ENCODE peak calls at places on chromosomes 2 and 18, in seven cellular contexts. One of them, this sample, is unnamed.

GRCh38 chr2:113876503-113877387 is 13.1 kb upstream of the ACTR3 start:
- DNase-seq in ovary: no peak
- DNase-seq in A549: no peak
- DNase-seq in upper lobe of left lung: peak; percentile 45
- DNase-seq in HepG2: peak; percentile 98
- DNase-seq in transverse colon: peak; percentile 83
- DNase-seq in suprapubic skin: no peak
- DNase-seq in this sample: no peak

GRCh38 chr2:81068144-81068543 is 763.6 kb upstream of the LRRTM1 start:
- DNase-seq in transverse colon: no peak
- DNase-seq in A549: no peak
- DNase-seq in suprapubic skin: no peak
- DNase-seq in upper lobe of left lung: no peak
- DNase-seq in ovary: no peak
- DNase-seq in HepG2: no peak
- DNase-seq in this sample: no peak

GRCh38 chr2:49940616-49941015 is 786.3 kb upstream of the FSHR start:
- DNase-seq in transverse colon: no peak
- DNase-seq in suprapubic skin: no peak
- DNase-seq in A549: no peak
- DNase-seq in HepG2: no peak
- DNase-seq in ovary: no peak
- DNase-seq in upper lobe of left lung: no peak
- DNase-seq in this sample: no peak

GRCh38 chr18:26504831-26505230 is 43.5 kb downstream of the KCTD1 start:
- DNase-seq in HepG2: no peak
- DNase-seq in transverse colon: no peak
- DNase-seq in suprapubic skin: no peak
- DNase-seq in upper lobe of left lung: no peak
- DNase-seq in A549: no peak
- DNase-seq in ovary: no peak
- DNase-seq in this sample: no peak

GRCh38 chr2:67259581-67260347 is 137.4 kb upstream of the ETAA1 start:
- DNase-seq in upper lobe of left lung: no peak
- DNase-seq in ovary: peak; percentile 19
- DNase-seq in HepG2: no peak
- DNase-seq in suprapubic skin: no peak
- DNase-seq in transverse colon: peak; percentile 22
- DNase-seq in A549: peak; percentile 82
- DNase-seq in this sample: peak; percentile 94

GRCh38 chr18:53644799-53645471 is 579.5 kb downstream of the MBD2 start:
- DNase-seq in suprapubic skin: no peak
- DNase-seq in HepG2: no peak
- DNase-seq in A549: no peak
- DNase-seq in ovary: no peak
- DNase-seq in upper lobe of left lung: no peak
- DNase-seq in transverse colon: no peak
- DNase-seq in this sample: no peak

GRCh38 chr2:217653240-217653639 is 349.6 kb downstream of the TNS1 start:
- DNase-seq in ovary: peak; percentile 57
- DNase-seq in HepG2: no peak
- DNase-seq in suprapubic skin: peak; percentile 84
- DNase-seq in A549: peak; percentile 91
- DNase-seq in upper lobe of left lung: peak; percentile 71
- DNase-seq in transverse colon: peak; percentile 23
- DNase-seq in this sample: peak; percentile 87

GRCh38 chr18:75211002-75211621 is 515 bp downstream of the TSHZ1 start:
- DNase-seq in ovary: peak; percentile 54
- DNase-seq in HepG2: peak; percentile 19
- DNase-seq in suprapubic skin: no peak
- DNase-seq in transverse colon: peak; percentile 21
- DNase-seq in upper lobe of left lung: no peak
- DNase-seq in A549: peak; percentile 3
- DNase-seq in this sample: no peak

GRCh38 chr2:204483497-204484164 is 61.6 kb upstream of the PARD3B start:
- DNase-seq in upper lobe of left lung: no peak
- DNase-seq in transverse colon: no peak
- DNase-seq in A549: no peak
- DNase-seq in ovary: no peak
- DNase-seq in HepG2: peak; percentile 16
- DNase-seq in suprapubic skin: no peak
- DNase-seq in this sample: no peak

GRCh38 chr2:70471129-70471528 is 82.5 kb downstream of the TGFA start:
- DNase-seq in ovary: no peak
- DNase-seq in HepG2: no peak
- DNase-seq in A549: no peak
- DNase-seq in transverse colon: no peak
- DNase-seq in upper lobe of left lung: no peak
- DNase-seq in suprapubic skin: no peak
- DNase-seq in this sample: no peak

GRCh38 chr2:225820828-225821227 is 421.3 kb downstream of the NYAP2 start:
- DNase-seq in ovary: no peak
- DNase-seq in A549: no peak
- DNase-seq in transverse colon: no peak
- DNase-seq in upper lobe of left lung: no peak
- DNase-seq in HepG2: no peak
- DNase-seq in suprapubic skin: no peak
- DNase-seq in this sample: no peak

GRCh38 chr18:79507546-79508480 is 112.1 kb downstream of the NFATC1 start:
- DNase-seq in ovary: peak; percentile 83
- DNase-seq in A549: no peak
- DNase-seq in HepG2: no peak
- DNase-seq in suprapubic skin: peak; percentile 86
- DNase-seq in upper lobe of left lung: peak; percentile 71
- DNase-seq in transverse colon: peak; percentile 60
- DNase-seq in this sample: peak; percentile 95

GRCh38 chr2:2325538-2325937 is 5.5 kb downstream of the MYT1L start:
- DNase-seq in upper lobe of left lung: no peak
- DNase-seq in ovary: no peak
- DNase-seq in suprapubic skin: no peak
- DNase-seq in A549: no peak
- DNase-seq in transverse colon: no peak
- DNase-seq in HepG2: no peak
- DNase-seq in this sample: no peak

GRCh38 chr2:43905388-43905803 is 66.6 kb downstream of the ABCG8 start:
- DNase-seq in A549: no peak
- DNase-seq in ovary: no peak
- DNase-seq in HepG2: no peak
- DNase-seq in transverse colon: no peak
- DNase-seq in suprapubic skin: no peak
- DNase-seq in upper lobe of left lung: no peak
- DNase-seq in this sample: no peak

GRCh38 chr2:189157431-189157830 is 22.1 kb downstream of the COL5A2 start:
- DNase-seq in ovary: no peak
- DNase-seq in suprapubic skin: no peak
- DNase-seq in A549: no peak
- DNase-seq in transverse colon: no peak
- DNase-seq in HepG2: no peak
- DNase-seq in upper lobe of left lung: no peak
- DNase-seq in this sample: no peak

GRCh38 chr2:44295636-44296359 is 20.5 kb downstream of the SLC3A1 start:
- DNase-seq in HepG2: peak; percentile 40
- DNase-seq in transverse colon: no peak
- DNase-seq in ovary: no peak
- DNase-seq in suprapubic skin: no peak
- DNase-seq in A549: peak; percentile 44
- DNase-seq in upper lobe of left lung: no peak
- DNase-seq in this sample: no peak

GRCh38 chr2:161414385-161415040 is 1.6 kb upstream of the TBR1 start:
- DNase-seq in HepG2: peak; percentile 23
- DNase-seq in ovary: peak; percentile 44
- DNase-seq in A549: peak; percentile 47
- DNase-seq in transverse colon: peak; percentile 22
- DNase-seq in upper lobe of left lung: no peak
- DNase-seq in suprapubic skin: no peak
- DNase-seq in this sample: no peak

DNA sequence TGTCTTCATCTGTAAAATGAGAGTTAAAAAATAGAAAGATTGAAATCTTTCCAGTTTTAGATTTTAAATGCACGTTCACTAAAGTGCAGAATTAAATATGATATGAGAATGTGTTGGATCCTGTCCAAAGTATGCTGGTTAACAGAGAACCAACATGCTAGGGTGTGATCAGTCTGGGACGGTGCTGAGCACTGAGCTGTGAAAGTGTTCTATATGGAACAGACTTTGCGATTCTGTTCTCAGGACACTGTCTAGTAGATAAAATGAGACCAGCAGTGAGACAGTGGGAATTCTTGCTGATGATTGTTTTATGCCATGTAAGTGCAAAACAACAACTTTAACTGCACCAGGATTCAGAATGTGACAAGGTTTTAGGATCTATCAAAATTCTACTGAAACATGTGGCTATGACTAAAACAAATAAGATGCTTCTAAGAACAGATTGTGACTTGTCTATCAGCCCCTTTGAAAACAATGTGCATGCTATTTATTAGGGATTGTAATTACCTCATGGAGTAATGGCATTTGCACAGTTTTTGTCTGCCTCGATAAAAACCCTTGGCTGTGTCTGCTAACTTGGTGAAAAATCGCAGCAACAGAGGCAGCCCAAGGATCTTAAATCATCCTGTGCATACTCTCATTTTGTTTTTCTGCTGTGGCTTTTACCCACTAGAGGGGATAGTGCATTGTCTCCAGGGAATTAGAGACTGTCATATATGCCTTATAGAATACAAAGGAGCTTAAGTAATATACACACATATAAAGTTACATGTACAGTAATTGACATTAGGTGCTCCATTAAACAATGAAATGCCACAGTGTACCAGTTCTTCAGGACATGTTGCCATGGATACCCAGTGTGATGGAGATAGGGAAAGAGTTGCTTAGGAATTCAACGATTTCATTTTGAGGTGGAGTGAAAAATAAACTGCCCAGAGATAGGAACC is 55.1 kb downstream of the MAP3K20 start:
- DNase-seq in ovary: no peak
- DNase-seq in A549: no peak
- DNase-seq in upper lobe of left lung: no peak
- DNase-seq in transverse colon: no peak
- DNase-seq in HepG2: no peak
- DNase-seq in suprapubic skin: no peak
- DNase-seq in this sample: no peak
- TF ChIP-seq EP300 in ovary: no peak
- TF ChIP-seq EP300 in A549: no peak
- TF ChIP-seq EP300 in upper lobe of left lung: no peak
- TF ChIP-seq EP300 in transverse colon: no peak
- TF ChIP-seq EP300 in HepG2: no peak
- TF ChIP-seq EP300 in suprapubic skin: no peak
- TF ChIP-seq EP300 in this sample: no peak

GRCh38 chr2:83951378-83951947 is 507.6 kb downstream of the SUCLG1 start:
- DNase-seq in upper lobe of left lung: no peak
- DNase-seq in HepG2: no peak
- DNase-seq in transverse colon: no peak
- DNase-seq in suprapubic skin: no peak
- DNase-seq in ovary: no peak
- DNase-seq in A549: no peak
- DNase-seq in this sample: no peak
- TF ChIP-seq EP300 in upper lobe of left lung: no peak
- TF ChIP-seq EP300 in HepG2: no peak
- TF ChIP-seq EP300 in transverse colon: no peak
- TF ChIP-seq EP300 in suprapubic skin: no peak
- TF ChIP-seq EP300 in ovary: no peak
- TF ChIP-seq EP300 in A549: no peak
- TF ChIP-seq EP300 in this sample: no peak

GRCh38 chr2:136325844-136326291 is 207.9 kb upstream of the CXCR4 start:
- DNase-seq in ovary: no peak
- DNase-seq in transverse colon: no peak
- DNase-seq in A549: no peak
- DNase-seq in HepG2: no peak
- DNase-seq in upper lobe of left lung: no peak
- DNase-seq in suprapubic skin: no peak
- DNase-seq in this sample: no peak
- TF ChIP-seq EP300 in ovary: no peak
- TF ChIP-seq EP300 in transverse colon: no peak
- TF ChIP-seq EP300 in A549: no peak
- TF ChIP-seq EP300 in HepG2: no peak
- TF ChIP-seq EP300 in upper lobe of left lung: no peak
- TF ChIP-seq EP300 in suprapubic skin: no peak
- TF ChIP-seq EP300 in this sample: no peak

GRCh38 chr2:130344578-130344977 is 1.9 kb downstream of the IMP4 start:
- DNase-seq in suprapubic skin: no peak
- DNase-seq in HepG2: no peak
- DNase-seq in transverse colon: no peak
- DNase-seq in ovary: no peak
- DNase-seq in upper lobe of left lung: no peak
- DNase-seq in A549: no peak
- DNase-seq in this sample: no peak

GRCh38 chr2:130341562-130342019 is 1.1 kb upstream of the IMP4 start:
- DNase-seq in transverse colon: peak; percentile 57
- DNase-seq in HepG2: no peak
- DNase-seq in upper lobe of left lung: peak; percentile 61
- DNase-seq in ovary: no peak
- DNase-seq in A549: no peak
- DNase-seq in suprapubic skin: no peak
- DNase-seq in this sample: no peak

GRCh38 chr2:130339885-130340745 is 2.6 kb upstream of the IMP4 start:
- DNase-seq in HepG2: no peak
- DNase-seq in upper lobe of left lung: no peak
- DNase-seq in ovary: no peak
- DNase-seq in transverse colon: no peak
- DNase-seq in suprapubic skin: no peak
- DNase-seq in A549: no peak
- DNase-seq in this sample: no peak

GRCh38 chr2:130342533-130343275 is at the start of gene IMP4:
- DNase-seq in A549: peak; percentile 99
- DNase-seq in ovary: peak; percentile 94
- DNase-seq in transverse colon: peak; percentile 97
- DNase-seq in suprapubic skin: peak; percentile 98
- DNase-seq in upper lobe of left lung: peak; percentile 100
- DNase-seq in HepG2: peak; percentile 100
- DNase-seq in this sample: peak; percentile 99

GRCh38 chr2:130342020-130342532 is 621 bp upstream of the IMP4 start:
- DNase-seq in HepG2: peak; percentile 96
- DNase-seq in suprapubic skin: peak; percentile 92
- DNase-seq in transverse colon: peak; percentile 92
- DNase-seq in ovary: peak; percentile 81
- DNase-seq in A549: peak; percentile 97
- DNase-seq in upper lobe of left lung: peak; percentile 96
- DNase-seq in this sample: peak; percentile 96
- TF ChIP-seq EP300 in HepG2: no peak
- TF ChIP-seq EP300 in suprapubic skin: no peak
- TF ChIP-seq EP300 in transverse colon: no peak
- TF ChIP-seq EP300 in ovary: no peak
- TF ChIP-seq EP300 in A549: no peak
- TF ChIP-seq EP300 in upper lobe of left lung: no peak
- TF ChIP-seq EP300 in this sample: no peak

GRCh38 chr18:69935319-69936190 is 12.1 kb downstream of the CD226 start:
- DNase-seq in HepG2: peak; percentile 89
- DNase-seq in ovary: no peak
- DNase-seq in transverse colon: peak; percentile 51
- DNase-seq in A549: no peak
- DNase-seq in upper lobe of left lung: peak; percentile 39
- DNase-seq in suprapubic skin: no peak
- DNase-seq in this sample: no peak
- TF ChIP-seq EP300 in HepG2: peak; percentile 58
- TF ChIP-seq EP300 in ovary: no peak
- TF ChIP-seq EP300 in transverse colon: no peak
- TF ChIP-seq EP300 in A549: no peak
- TF ChIP-seq EP300 in upper lobe of left lung: no peak
- TF ChIP-seq EP300 in suprapubic skin: no peak
- TF ChIP-seq EP300 in this sample: no peak

GRCh38 chr2:179787601-179788000 is 73.8 kb downstream of the ZNF385B start:
- DNase-seq in ovary: no peak
- DNase-seq in suprapubic skin: no peak
- DNase-seq in upper lobe of left lung: no peak
- DNase-seq in transverse colon: no peak
- DNase-seq in HepG2: no peak
- DNase-seq in A549: no peak
- DNase-seq in this sample: no peak
- TF ChIP-seq EP300 in ovary: no peak
- TF ChIP-seq EP300 in suprapubic skin: no peak
- TF ChIP-seq EP300 in upper lobe of left lung: no peak
- TF ChIP-seq EP300 in transverse colon: no peak
- TF ChIP-seq EP300 in HepG2: no peak
- TF ChIP-seq EP300 in A549: no peak
- TF ChIP-seq EP300 in this sample: no peak